ENCODE peak calls at places on chromosomes 6 and 20, in seven cellular contexts. Y, C, Z, X, F, L and R are unnamed samples.

GRCh38 chr6:15689586-15690450 is 27.0 kb upstream of the DTNBP1 start:
- DNase-seq in C (no peak), X (no peak), L (no peak), Y (no peak), Z (no peak), F (no peak), R (no peak)

GRCh38 chr6:105608711-105609374 is 206.0 kb upstream of the PREP start:
- DNase-seq in Z (peak; percentile 68), C (peak; percentile 98), Y (no peak), L (no peak), X (no peak), F (no peak), R (no peak)

GRCh38 chr6:30743099-30744053 is 889 bp upstream of the FLOT1 start:
- DNase-seq in L (no peak), Z (no peak), Y (no peak), X (peak; percentile 86), F (peak; percentile 70), C (no peak), R (no peak)

GRCh38 chr6:169096326-169096882 is 157.2 kb downstream of the THBS2 start:
- DNase-seq in F (no peak), X (no peak), Z (no peak), L (no peak), C (no peak), Y (no peak), R (no peak)

GRCh38 chr6:111480988-111481830 is 1.8 kb downstream of the REV3L start:
- DNase-seq in Y (no peak), F (no peak), L (no peak), X (no peak), Z (no peak), C (peak; percentile 39), R (no peak)

GRCh38 chr6:34745277-34746103 is 11.8 kb upstream of the SNRPC start:
- DNase-seq in Y (no peak), X (no peak), F (peak; percentile 65), L (no peak), C (peak; percentile 90), Z (peak; percentile 78), R (no peak)

GRCh38 chr6:53566755-53567154 is 21.9 kb upstream of the GCLC start:
- DNase-seq in Y (no peak), C (no peak), Z (no peak), F (no peak), X (no peak), L (no peak), R (no peak)

GRCh38 chr6:118400582-118400981 is 147.5 kb upstream of the PLN start:
- DNase-seq in Y (no peak), L (no peak), C (no peak), F (no peak), X (no peak), Z (no peak), R (no peak)

GRCh38 chr20:31863296-31864085 is 6.8 kb downstream of the DUSP15 start:
- DNase-seq in L (no peak), F (no peak), Y (no peak), C (no peak), X (no peak), Z (no peak), R (peak; percentile 65)

GRCh38 chr6:13573669-13574110 is 711 bp upstream of the SIRT5 start:
- DNase-seq in F (peak; percentile 56), Y (peak; percentile 73), L (peak; percentile 3), X (peak; percentile 81), Z (peak; percentile 46), C (peak; percentile 52), R (no peak)

GRCh38 chr6:169568314-169569087 is 133.3 kb downstream of the WDR27 start:
- DNase-seq in L (no peak), Y (no peak), C (no peak), X (no peak), Z (no peak), F (no peak), R (no peak)

GRCh38 chr20:25586877-25587276 is 1.5 kb upstream of the NINL start:
- DNase-seq in Z (no peak), L (no peak), C (peak; percentile 11), Y (no peak), F (no peak), X (peak; percentile 27), R (no peak)

GRCh38 chr20:3847419-3847940 is 846 bp downstream of the MAVS start:
- DNase-seq in F (no peak), C (peak; percentile 24), L (no peak), X (no peak), Z (no peak), Y (no peak), R (no peak)

GRCh38 chr20:23492292-23492691 is 1.4 kb downstream of the CST8 start:
- DNase-seq in F (no peak), X (no peak), L (no peak), Y (no peak), C (no peak), Z (no peak), R (no peak)

GRCh38 chr6:131062245-131063027 is 609 bp downstream of the EPB41L2 start:
- DNase-seq in Z (peak; percentile 53), F (peak; percentile 67), L (peak; percentile 40), C (no peak), Y (peak; percentile 74), X (no peak), R (no peak)

GRCh38 chr6:16802071-16802470 is 40.8 kb upstream of the ATXN1 start:
- DNase-seq in L (no peak), F (no peak), Y (no peak), C (peak; percentile 92), X (no peak), Z (no peak), R (no peak)

GRCh38 chr6:124659427-124659826 is 302.8 kb upstream of the RNF217 start:
- DNase-seq in C (no peak), Y (peak; percentile 48), X (no peak), Z (no peak), L (no peak), F (no peak), R (no peak)

GRCh38 chr6:165653196-165653595 is 9.8 kb downstream of the PDE10A start:
- DNase-seq in X (no peak), F (no peak), C (peak; percentile 44), Y (no peak), Z (no peak), L (no peak), R (no peak)

GRCh38 chr6:32192608-32193039 is at the start of gene GPSM3:
- DNase-seq in F (peak; percentile 70), Z (no peak), C (peak; percentile 25), Y (peak; percentile 68), X (peak; percentile 95), L (no peak), R (no peak)

GRCh38 chr6:19804362-19805145 is 32.6 kb upstream of the ID4 start:
- DNase-seq in X (peak; percentile 89), F (peak; percentile 97), L (peak; percentile 98), Z (peak; percentile 99), C (peak; percentile 97), Y (peak; percentile 98), R (peak; percentile 91)

GRCh38 chr6:142297996-142298753 is 3.6 kb upstream of the ADGRG6 start:
- DNase-seq in L (no peak), F (no peak), Z (no peak), C (peak; percentile 82), X (no peak), Y (no peak), R (no peak)

GRCh38 chr6:53151676-53152075 is 3.0 kb upstream of the GCM1 start:
- DNase-seq in F (no peak), X (no peak), Y (peak; percentile 83), Z (no peak), C (no peak), L (no peak), R (no peak)

GRCh38 chr20:21607971-21608735 is 94.3 kb upstream of the NKX2-2 start:
- DNase-seq in X (no peak), C (no peak), Y (no peak), Z (no peak), F (no peak), L (no peak), R (no peak)

GRCh38 chr6:34486106-34486740 is 20.3 kb downstream of the PACSIN1 start:
- DNase-seq in Y (peak; percentile 41), C (no peak), L (no peak), F (no peak), X (peak; percentile 44), Z (no peak), R (no peak)

GRCh38 chr6:26304213-26305096 is 60.5 kb upstream of the BTN3A2 start:
- DNase-seq in Y (no peak), C (peak; percentile 56), L (no peak), Z (peak; percentile 65), F (no peak), X (no peak), R (no peak)

GRCh38 chr6:27836080-27836782 is 76.0 kb downstream of the OR2B2 start:
- DNase-seq in L (no peak), F (no peak), Z (no peak), X (no peak), C (no peak), Y (no peak), R (no peak)

GRCh38 chr6:90184334-90185298 is 112.0 kb downstream of the BACH2 start:
- DNase-seq in L (peak; percentile 86), X (no peak), Z (peak; percentile 65), C (peak; percentile 84), Y (no peak), F (no peak), R (peak; percentile 67)

GRCh38 chr6:41558033-41558807 is 12.0 kb downstream of the FOXP4 start:
- DNase-seq in X (no peak), L (no peak), Z (no peak), F (no peak), C (peak; percentile 53), Y (peak; percentile 59), R (no peak)
- H3K4me1 ChIP-seq in X (peaks cover 31% of the 10 kb centered on the region), L (peaks cover 29% of the 10 kb centered on the region), Z (peaks cover 49% of the 10 kb centered on the region), F (no peaks in the 10 kb centered on the region), C (no peaks in the 10 kb centered on the region), Y (peaks cover 12% of the 10 kb centered on the region), R (no peaks in the 10 kb centered on the region)

DNA sequence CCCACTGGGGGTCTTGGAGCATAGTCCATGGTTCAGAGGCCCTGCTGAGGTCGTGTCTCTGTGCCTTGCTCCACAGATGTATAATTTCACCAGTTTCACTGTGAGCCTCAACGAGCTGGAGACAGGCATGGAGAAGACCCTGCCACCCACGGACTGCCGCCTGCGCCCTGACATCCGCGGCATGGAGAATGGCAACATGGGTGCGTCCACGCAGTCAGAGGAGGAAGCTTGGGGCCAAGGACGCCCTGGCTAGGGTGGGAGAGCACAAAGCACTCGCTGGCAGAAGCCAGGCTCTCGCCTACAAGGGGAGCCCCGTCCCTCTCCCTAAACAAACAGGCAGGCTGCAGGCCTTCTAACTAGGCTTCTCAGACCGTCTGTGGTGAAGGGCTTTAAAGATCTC is 13.7 kb upstream of the ADRM1 start:
- DNase-seq in C (no peak), Z (no peak), L (no peak), X (peak; percentile 86), Y (no peak), F (no peak), R (no peak)
- H3K36me3 ChIP-seq in C (peaks cover 8% of the 10 kb centered on the region), Z (no peaks in the 10 kb centered on the region), L (peaks cover 25% of the 10 kb centered on the region), X (no peaks in the 10 kb centered on the region), Y (peaks cover 43% of the 10 kb centered on the region), F (peaks cover 3% of the 10 kb centered on the region), R (peaks cover 77% of the 10 kb centered on the region)

GRCh38 chr6:138692058-138692977 is 81.3 kb upstream of the CCDC28A start:
- DNase-seq in Y (peak; percentile 87), X (peak; percentile 91), F (peak; percentile 81), L (peak; percentile 82), C (peak; percentile 57), Z (peak; percentile 89), R (peak; percentile 63)
- TF ChIP-seq CTCF in Y (peak; percentile 99), X (peak; percentile 91), F (peak; percentile 80), L (peak; percentile 83), C (peak; percentile 36), Z (peak; percentile 89), R (peak; percentile 95)

DNA sequence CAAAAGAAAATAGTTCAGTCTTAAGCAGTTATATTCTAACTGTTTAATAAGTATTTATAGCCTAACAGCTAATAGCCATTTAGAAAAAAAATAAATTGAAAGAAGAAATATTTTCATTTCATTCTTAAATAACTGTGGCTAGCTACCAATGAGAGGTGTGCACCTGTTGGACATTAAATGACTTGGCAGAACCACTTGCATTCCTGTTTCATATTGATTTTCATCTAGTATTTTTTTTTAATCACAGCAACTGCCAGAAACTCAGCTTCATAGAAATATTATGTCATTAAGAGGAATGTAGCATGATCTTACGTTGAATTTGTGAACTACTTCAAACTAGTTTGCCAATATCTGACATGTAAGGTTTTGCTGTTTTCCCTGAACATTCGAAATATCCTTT is 10.1 kb downstream of the NAA20 start:
- DNase-seq in C (no peak), X (no peak), L (no peak), Z (no peak), Y (no peak), F (no peak), R (no peak)
- H3K4me1 ChIP-seq in C (no peaks in the 10 kb centered on the region), X (peaks cover 11% of the 10 kb centered on the region), L (no peaks in the 10 kb centered on the region), Z (no peaks in the 10 kb centered on the region), Y (no peaks in the 10 kb centered on the region), F (no peaks in the 10 kb centered on the region), R (no peaks in the 10 kb centered on the region)